ENCODE peak calls at places on chromosomes 13 and 19, in six cellular contexts. One of them, this sample, is unnamed.

GRCh38 chr13:39189778-39190177 is 151.5 kb downstream of the NHLRC3 start:
- DNase-seq in effector memory CD4-positive, alpha-beta T cell: no peak
- DNase-seq in activated CD8-positive, alpha-beta memory T cell treated with anti-CD3 and anti-CD28 coated beads for 48 hours: no peak
- DNase-seq in T-helper 1 cell: no peak
- DNase-seq in HT-29: no peak
- DNase-seq in activated CD4-positive, alpha-beta T cell treated with anti-CD3 and anti-CD28 coated beads for 24 hours: no peak
- DNase-seq in this sample: no peak

GRCh38 chr13:23180711-23181110 is at the start of gene SGCG:
- DNase-seq in effector memory CD4-positive, alpha-beta T cell: no peak
- DNase-seq in activated CD8-positive, alpha-beta memory T cell treated with anti-CD3 and anti-CD28 coated beads for 48 hours: no peak
- DNase-seq in T-helper 1 cell: no peak
- DNase-seq in HT-29: no peak
- DNase-seq in activated CD4-positive, alpha-beta T cell treated with anti-CD3 and anti-CD28 coated beads for 24 hours: no peak
- DNase-seq in this sample: no peak

GRCh38 chr13:38637576-38637975 is 49.3 kb upstream of the FREM2 start:
- DNase-seq in effector memory CD4-positive, alpha-beta T cell: no peak
- DNase-seq in activated CD8-positive, alpha-beta memory T cell treated with anti-CD3 and anti-CD28 coated beads for 48 hours: no peak
- DNase-seq in T-helper 1 cell: no peak
- DNase-seq in HT-29: peak
- DNase-seq in activated CD4-positive, alpha-beta T cell treated with anti-CD3 and anti-CD28 coated beads for 24 hours: no peak
- DNase-seq in this sample: no peak

GRCh38 chr13:39941236-39941635 is 285.8 kb downstream of the COG6 start:
- DNase-seq in effector memory CD4-positive, alpha-beta T cell: no peak
- DNase-seq in activated CD8-positive, alpha-beta memory T cell treated with anti-CD3 and anti-CD28 coated beads for 48 hours: no peak
- DNase-seq in T-helper 1 cell: no peak
- DNase-seq in HT-29: no peak
- DNase-seq in activated CD4-positive, alpha-beta T cell treated with anti-CD3 and anti-CD28 coated beads for 24 hours: no peak
- DNase-seq in this sample: no peak

GRCh38 chr19:12872255-12872654 is 9.0 kb downstream of the DNASE2 start:
- DNase-seq in effector memory CD4-positive, alpha-beta T cell: no peak
- DNase-seq in activated CD8-positive, alpha-beta memory T cell treated with anti-CD3 and anti-CD28 coated beads for 48 hours: no peak
- DNase-seq in T-helper 1 cell: no peak
- DNase-seq in HT-29: peak
- DNase-seq in activated CD4-positive, alpha-beta T cell treated with anti-CD3 and anti-CD28 coated beads for 24 hours: no peak
- DNase-seq in this sample: no peak

GRCh38 chr13:29884671-29885424 is 34.4 kb upstream of the UBL3 start:
- DNase-seq in effector memory CD4-positive, alpha-beta T cell: no peak
- DNase-seq in activated CD8-positive, alpha-beta memory T cell treated with anti-CD3 and anti-CD28 coated beads for 48 hours: no peak
- DNase-seq in T-helper 1 cell: no peak
- DNase-seq in HT-29: no peak
- DNase-seq in activated CD4-positive, alpha-beta T cell treated with anti-CD3 and anti-CD28 coated beads for 24 hours: no peak
- DNase-seq in this sample: no peak

GRCh38 chr19:45092747-45093678 is at the start of gene PPP1R37:
- DNase-seq in effector memory CD4-positive, alpha-beta T cell: peak
- DNase-seq in activated CD8-positive, alpha-beta memory T cell treated with anti-CD3 and anti-CD28 coated beads for 48 hours: peak
- DNase-seq in T-helper 1 cell: peak
- DNase-seq in HT-29: peak
- DNase-seq in activated CD4-positive, alpha-beta T cell treated with anti-CD3 and anti-CD28 coated beads for 24 hours: peak
- DNase-seq in this sample: peak

GRCh38 chr13:39600766-39601165 is 2.2 kb downstream of the LHFPL6 start:
- DNase-seq in effector memory CD4-positive, alpha-beta T cell: no peak
- DNase-seq in activated CD8-positive, alpha-beta memory T cell treated with anti-CD3 and anti-CD28 coated beads for 48 hours: no peak
- DNase-seq in T-helper 1 cell: no peak
- DNase-seq in HT-29: no peak
- DNase-seq in activated CD4-positive, alpha-beta T cell treated with anti-CD3 and anti-CD28 coated beads for 24 hours: no peak
- DNase-seq in this sample: no peak

GRCh38 chr19:13692096-13692495 is 72.2 kb upstream of the MRI1 start:
- DNase-seq in effector memory CD4-positive, alpha-beta T cell: no peak
- DNase-seq in activated CD8-positive, alpha-beta memory T cell treated with anti-CD3 and anti-CD28 coated beads for 48 hours: no peak
- DNase-seq in T-helper 1 cell: no peak
- DNase-seq in HT-29: no peak
- DNase-seq in activated CD4-positive, alpha-beta T cell treated with anti-CD3 and anti-CD28 coated beads for 24 hours: no peak
- DNase-seq in this sample: no peak

GRCh38 chr13:108895220-108895704 is 265.9 kb downstream of the MYO16 start:
- DNase-seq in effector memory CD4-positive, alpha-beta T cell: no peak
- DNase-seq in activated CD8-positive, alpha-beta memory T cell treated with anti-CD3 and anti-CD28 coated beads for 48 hours: no peak
- DNase-seq in T-helper 1 cell: no peak
- DNase-seq in HT-29: peak
- DNase-seq in activated CD4-positive, alpha-beta T cell treated with anti-CD3 and anti-CD28 coated beads for 24 hours: no peak
- DNase-seq in this sample: no peak

GRCh38 chr19:14416743-14417214 is 2.4 kb downstream of the DDX39A start:
- DNase-seq in effector memory CD4-positive, alpha-beta T cell: no peak
- DNase-seq in activated CD8-positive, alpha-beta memory T cell treated with anti-CD3 and anti-CD28 coated beads for 48 hours: no peak
- DNase-seq in T-helper 1 cell: no peak
- DNase-seq in HT-29: no peak
- DNase-seq in activated CD4-positive, alpha-beta T cell treated with anti-CD3 and anti-CD28 coated beads for 24 hours: no peak
- DNase-seq in this sample: no peak

GRCh38 chr19:50554212-50554611 is 14.0 kb downstream of the LRRC4B start:
- DNase-seq in effector memory CD4-positive, alpha-beta T cell: no peak
- DNase-seq in activated CD8-positive, alpha-beta memory T cell treated with anti-CD3 and anti-CD28 coated beads for 48 hours: no peak
- DNase-seq in T-helper 1 cell: no peak
- DNase-seq in HT-29: no peak
- DNase-seq in activated CD4-positive, alpha-beta T cell treated with anti-CD3 and anti-CD28 coated beads for 24 hours: no peak
- DNase-seq in this sample: no peak

GRCh38 chr13:44191504-44192171 is 182.0 kb upstream of the SERP2 start:
- DNase-seq in effector memory CD4-positive, alpha-beta T cell: no peak
- DNase-seq in activated CD8-positive, alpha-beta memory T cell treated with anti-CD3 and anti-CD28 coated beads for 48 hours: no peak
- DNase-seq in T-helper 1 cell: peak
- DNase-seq in HT-29: peak
- DNase-seq in activated CD4-positive, alpha-beta T cell treated with anti-CD3 and anti-CD28 coated beads for 24 hours: no peak
- DNase-seq in this sample: no peak

GRCh38 chr13:50400035-50400726 is 384.9 kb downstream of the KCNRG start:
- DNase-seq in effector memory CD4-positive, alpha-beta T cell: no peak
- DNase-seq in activated CD8-positive, alpha-beta memory T cell treated with anti-CD3 and anti-CD28 coated beads for 48 hours: no peak
- DNase-seq in T-helper 1 cell: no peak
- DNase-seq in HT-29: no peak
- DNase-seq in activated CD4-positive, alpha-beta T cell treated with anti-CD3 and anti-CD28 coated beads for 24 hours: no peak
- DNase-seq in this sample: no peak

GRCh38 chr13:28741080-28741479 is 22.3 kb upstream of the SLC46A3 start:
- DNase-seq in effector memory CD4-positive, alpha-beta T cell: no peak
- DNase-seq in activated CD8-positive, alpha-beta memory T cell treated with anti-CD3 and anti-CD28 coated beads for 48 hours: no peak
- DNase-seq in T-helper 1 cell: no peak
- DNase-seq in HT-29: no peak
- DNase-seq in activated CD4-positive, alpha-beta T cell treated with anti-CD3 and anti-CD28 coated beads for 24 hours: no peak
- DNase-seq in this sample: no peak

GRCh38 chr13:45821861-45822260 is 29.7 kb downstream of the SIAH3 start:
- DNase-seq in effector memory CD4-positive, alpha-beta T cell: no peak
- DNase-seq in activated CD8-positive, alpha-beta memory T cell treated with anti-CD3 and anti-CD28 coated beads for 48 hours: no peak
- DNase-seq in T-helper 1 cell: no peak
- DNase-seq in HT-29: no peak
- DNase-seq in activated CD4-positive, alpha-beta T cell treated with anti-CD3 and anti-CD28 coated beads for 24 hours: no peak
- DNase-seq in this sample: no peak

GRCh38 chr13:51976423-51976822 is 34.8 kb downstream of the ATP7B start:
- DNase-seq in effector memory CD4-positive, alpha-beta T cell: no peak
- DNase-seq in activated CD8-positive, alpha-beta memory T cell treated with anti-CD3 and anti-CD28 coated beads for 48 hours: no peak
- DNase-seq in T-helper 1 cell: no peak
- DNase-seq in HT-29: no peak
- DNase-seq in activated CD4-positive, alpha-beta T cell treated with anti-CD3 and anti-CD28 coated beads for 24 hours: no peak
- DNase-seq in this sample: no peak

GRCh38 chr13:23516706-23517105 is 53.5 kb upstream of the TNFRSF19 start:
- DNase-seq in effector memory CD4-positive, alpha-beta T cell: no peak
- DNase-seq in activated CD8-positive, alpha-beta memory T cell treated with anti-CD3 and anti-CD28 coated beads for 48 hours: no peak
- DNase-seq in T-helper 1 cell: no peak
- DNase-seq in HT-29: no peak
- DNase-seq in activated CD4-positive, alpha-beta T cell treated with anti-CD3 and anti-CD28 coated beads for 24 hours: no peak
- DNase-seq in this sample: no peak

GRCh38 chr19:31555634-31556215 is 206.5 kb upstream of the TSHZ3 start:
- DNase-seq in effector memory CD4-positive, alpha-beta T cell: no peak
- DNase-seq in activated CD8-positive, alpha-beta memory T cell treated with anti-CD3 and anti-CD28 coated beads for 48 hours: no peak
- DNase-seq in T-helper 1 cell: no peak
- DNase-seq in HT-29: no peak
- DNase-seq in activated CD4-positive, alpha-beta T cell treated with anti-CD3 and anti-CD28 coated beads for 24 hours: no peak
- DNase-seq in this sample: no peak

GRCh38 chr13:73984949-73985691 is 149.1 kb downstream of the KLF12 start:
- DNase-seq in effector memory CD4-positive, alpha-beta T cell: peak
- DNase-seq in activated CD8-positive, alpha-beta memory T cell treated with anti-CD3 and anti-CD28 coated beads for 48 hours: no peak
- DNase-seq in T-helper 1 cell: peak
- DNase-seq in HT-29: no peak
- DNase-seq in activated CD4-positive, alpha-beta T cell treated with anti-CD3 and anti-CD28 coated beads for 24 hours: peak
- DNase-seq in this sample: peak

GRCh38 chr19:41323430-41324125 is 13.6 kb downstream of the CCDC97 start:
- DNase-seq in effector memory CD4-positive, alpha-beta T cell: no peak
- DNase-seq in activated CD8-positive, alpha-beta memory T cell treated with anti-CD3 and anti-CD28 coated beads for 48 hours: no peak
- DNase-seq in T-helper 1 cell: no peak
- DNase-seq in HT-29: no peak
- DNase-seq in activated CD4-positive, alpha-beta T cell treated with anti-CD3 and anti-CD28 coated beads for 24 hours: no peak
- DNase-seq in this sample: no peak

GRCh38 chr19:4352701-4353121 is 9.3 kb downstream of the MPND start:
- DNase-seq in effector memory CD4-positive, alpha-beta T cell: no peak
- DNase-seq in activated CD8-positive, alpha-beta memory T cell treated with anti-CD3 and anti-CD28 coated beads for 48 hours: no peak
- DNase-seq in T-helper 1 cell: no peak
- DNase-seq in HT-29: peak
- DNase-seq in activated CD4-positive, alpha-beta T cell treated with anti-CD3 and anti-CD28 coated beads for 24 hours: peak
- DNase-seq in this sample: peak

GRCh38 chr19:43570174-43570791 is 5.0 kb downstream of the XRCC1 start:
- DNase-seq in effector memory CD4-positive, alpha-beta T cell: no peak
- DNase-seq in activated CD8-positive, alpha-beta memory T cell treated with anti-CD3 and anti-CD28 coated beads for 48 hours: no peak
- DNase-seq in T-helper 1 cell: no peak
- DNase-seq in HT-29: no peak
- DNase-seq in activated CD4-positive, alpha-beta T cell treated with anti-CD3 and anti-CD28 coated beads for 24 hours: no peak
- DNase-seq in this sample: no peak

GRCh38 chr13:41809962-41810361 is 150.9 kb downstream of the VWA8 start:
- DNase-seq in effector memory CD4-positive, alpha-beta T cell: no peak
- DNase-seq in activated CD8-positive, alpha-beta memory T cell treated with anti-CD3 and anti-CD28 coated beads for 48 hours: no peak
- DNase-seq in T-helper 1 cell: no peak
- DNase-seq in HT-29: no peak
- DNase-seq in activated CD4-positive, alpha-beta T cell treated with anti-CD3 and anti-CD28 coated beads for 24 hours: no peak
- DNase-seq in this sample: no peak

GRCh38 chr19:44587863-44588752 is 25.3 kb upstream of the IGSF23 start:
- DNase-seq in effector memory CD4-positive, alpha-beta T cell: no peak
- DNase-seq in activated CD8-positive, alpha-beta memory T cell treated with anti-CD3 and anti-CD28 coated beads for 48 hours: no peak
- DNase-seq in T-helper 1 cell: no peak
- DNase-seq in HT-29: peak
- DNase-seq in activated CD4-positive, alpha-beta T cell treated with anti-CD3 and anti-CD28 coated beads for 24 hours: no peak
- DNase-seq in this sample: no peak

GRCh38 chr13:21069561-21070004 is 8.2 kb upstream of the LATS2 start:
- DNase-seq in effector memory CD4-positive, alpha-beta T cell: no peak
- DNase-seq in activated CD8-positive, alpha-beta memory T cell treated with anti-CD3 and anti-CD28 coated beads for 48 hours: no peak
- DNase-seq in T-helper 1 cell: no peak
- DNase-seq in HT-29: peak
- DNase-seq in activated CD4-positive, alpha-beta T cell treated with anti-CD3 and anti-CD28 coated beads for 24 hours: no peak
- DNase-seq in this sample: no peak

GRCh38 chr13:60679928-60680693 is 283.1 kb downstream of the TDRD3 start:
- DNase-seq in effector memory CD4-positive, alpha-beta T cell: no peak
- DNase-seq in activated CD8-positive, alpha-beta memory T cell treated with anti-CD3 and anti-CD28 coated beads for 48 hours: no peak
- DNase-seq in T-helper 1 cell: no peak
- DNase-seq in HT-29: no peak
- DNase-seq in activated CD4-positive, alpha-beta T cell treated with anti-CD3 and anti-CD28 coated beads for 24 hours: no peak
- DNase-seq in this sample: no peak

GRCh38 chr13:40306817-40307216 is 359.6 kb downstream of the FOXO1 start:
- DNase-seq in effector memory CD4-positive, alpha-beta T cell: no peak
- DNase-seq in activated CD8-positive, alpha-beta memory T cell treated with anti-CD3 and anti-CD28 coated beads for 48 hours: peak
- DNase-seq in T-helper 1 cell: no peak
- DNase-seq in HT-29: no peak
- DNase-seq in activated CD4-positive, alpha-beta T cell treated with anti-CD3 and anti-CD28 coated beads for 24 hours: peak
- DNase-seq in this sample: no peak

GRCh38 chr19:55703790-55704215 is 28.8 kb downstream of the EPN1 start:
- DNase-seq in effector memory CD4-positive, alpha-beta T cell: no peak
- DNase-seq in activated CD8-positive, alpha-beta memory T cell treated with anti-CD3 and anti-CD28 coated beads for 48 hours: no peak
- DNase-seq in T-helper 1 cell: no peak
- DNase-seq in HT-29: no peak
- DNase-seq in activated CD4-positive, alpha-beta T cell treated with anti-CD3 and anti-CD28 coated beads for 24 hours: peak
- DNase-seq in this sample: peak

GRCh38 chr19:46393456-46394397 is 19.6 kb downstream of the CCDC8 start:
- DNase-seq in effector memory CD4-positive, alpha-beta T cell: no peak
- DNase-seq in activated CD8-positive, alpha-beta memory T cell treated with anti-CD3 and anti-CD28 coated beads for 48 hours: no peak
- DNase-seq in T-helper 1 cell: no peak
- DNase-seq in HT-29: no peak
- DNase-seq in activated CD4-positive, alpha-beta T cell treated with anti-CD3 and anti-CD28 coated beads for 24 hours: no peak
- DNase-seq in this sample: no peak

GRCh38 chr19:31451686-31452325 is 102.6 kb upstream of the TSHZ3 start:
- DNase-seq in effector memory CD4-positive, alpha-beta T cell: no peak
- DNase-seq in activated CD8-positive, alpha-beta memory T cell treated with anti-CD3 and anti-CD28 coated beads for 48 hours: no peak
- DNase-seq in T-helper 1 cell: no peak
- DNase-seq in HT-29: no peak
- DNase-seq in activated CD4-positive, alpha-beta T cell treated with anti-CD3 and anti-CD28 coated beads for 24 hours: no peak
- DNase-seq in this sample: no peak

GRCh38 chr19:16074488-16075365 is 1.6 kb upstream of the TPM4 start:
- DNase-seq in effector memory CD4-positive, alpha-beta T cell: no peak
- DNase-seq in activated CD8-positive, alpha-beta memory T cell treated with anti-CD3 and anti-CD28 coated beads for 48 hours: no peak
- DNase-seq in T-helper 1 cell: no peak
- DNase-seq in HT-29: no peak
- DNase-seq in activated CD4-positive, alpha-beta T cell treated with anti-CD3 and anti-CD28 coated beads for 24 hours: no peak
- DNase-seq in this sample: no peak

GRCh38 chr19:55670280-55671053 is 4.6 kb upstream of the EPN1 start:
- DNase-seq in effector memory CD4-positive, alpha-beta T cell: no peak
- DNase-seq in activated CD8-positive, alpha-beta memory T cell treated with anti-CD3 and anti-CD28 coated beads for 48 hours: no peak
- DNase-seq in T-helper 1 cell: no peak
- DNase-seq in HT-29: no peak
- DNase-seq in activated CD4-positive, alpha-beta T cell treated with anti-CD3 and anti-CD28 coated beads for 24 hours: no peak
- DNase-seq in this sample: no peak

GRCh38 chr13:32314968-32315254 is 252 bp downstream of the ZAR1L start:
- DNase-seq in effector memory CD4-positive, alpha-beta T cell: peak
- DNase-seq in activated CD8-positive, alpha-beta memory T cell treated with anti-CD3 and anti-CD28 coated beads for 48 hours: peak
- DNase-seq in T-helper 1 cell: peak
- DNase-seq in HT-29: peak
- DNase-seq in activated CD4-positive, alpha-beta T cell treated with anti-CD3 and anti-CD28 coated beads for 24 hours: peak
- DNase-seq in this sample: peak

This sample was measured in naive thymus-derived CD8-positive, alpha-beta T cell.